ENCODE peak calls at places on chromosomes 6 and 20, in six cellular contexts. S is fibroblast of mammary gland, H is left ventricle myocardium inferior, X is psoas muscle, F is neuronal stem cell, C is heart left ventricle. G is an unnamed sample.

GRCh38 chr6:129701721-129702455 is 8.1 kb downstream of the ARHGAP18 start:
- DNase-seq in S (peak), H (no peak), X (no peak), F (no peak), C (no peak), G (no peak)

GRCh38 chr6:92710048-92710447 is 709.3 kb downstream of the EPHA7 start:
- DNase-seq in S (no peak), H (no peak), X (no peak), F (no peak), C (no peak), G (no peak)

GRCh38 chr20:41136695-41137411 is 490 bp upstream of the PLCG1 start:
- DNase-seq in S (peak), H (peak), X (peak), F (peak), C (peak), G (peak)

GRCh38 chr20:19934792-19935491 is 82.2 kb upstream of the NAA20 start:
- DNase-seq in S (no peak), H (peak), X (peak), F (no peak), C (peak), G (peak)

GRCh38 chr6:84118191-84118590 is 84.6 kb downstream of the MRAP2 start:
- DNase-seq in S (no peak), H (no peak), X (no peak), F (no peak), C (no peak), G (no peak)

GRCh38 chr6:125170376-125170775 is 16.8 kb downstream of the TPD52L1 start:
- DNase-seq in S (peak), H (no peak), X (no peak), F (no peak), C (no peak), G (no peak)

GRCh38 chr6:134114489-134114888 is 62.1 kb upstream of the SLC2A12 start:
- DNase-seq in S (no peak), H (no peak), X (no peak), F (no peak), C (no peak), G (no peak)

GRCh38 chr6:105326838-105327745 is 75.8 kb downstream of the PREP start:
- DNase-seq in S (peak), H (no peak), X (peak), F (no peak), C (no peak), G (no peak)

GRCh38 chr6:19538086-19538485 is 299.1 kb upstream of the ID4 start:
- DNase-seq in S (no peak), H (no peak), X (no peak), F (no peak), C (no peak), G (no peak)

GRCh38 chr6:112886415-112886814 is 539.3 kb downstream of the RFPL4B start:
- DNase-seq in S (no peak), H (no peak), X (no peak), F (no peak), C (no peak), G (no peak)

GRCh38 chr6:105259912-105260889 is 80.4 kb upstream of the POPDC3 start:
- DNase-seq in S (no peak), H (no peak), X (no peak), F (peak), C (no peak), G (no peak)

GRCh38 chr6:166565084-166565651 is 21.3 kb downstream of the RAMACL start:
- DNase-seq in S (peak), H (peak), X (peak), F (no peak), C (no peak), G (peak)

GRCh38 chr6:56699066-56699654 is 56.5 kb upstream of the DST start:
- DNase-seq in S (peak), H (no peak), X (no peak), F (no peak), C (no peak), G (no peak)

GRCh38 chr20:40617594-40617993 is 71.4 kb downstream of the MAFB start:
- DNase-seq in S (no peak), H (no peak), X (no peak), F (no peak), C (no peak), G (no peak)

GRCh38 chr20:62025832-62026563 is 39.7 kb downstream of the TAF4 start:
- DNase-seq in S (peak), H (no peak), X (peak), F (no peak), C (peak), G (no peak)

GRCh38 chr6:125784365-125784764 is 6.4 kb upstream of the NCOA7 start:
- DNase-seq in S (peak), H (no peak), X (no peak), F (no peak), C (no peak), G (no peak)

GRCh38 chr6:36674942-36675341 is 3.6 kb upstream of the CDKN1A start:
- DNase-seq in S (no peak), H (no peak), X (no peak), F (no peak), C (no peak), G (no peak)

GRCh38 chr20:13276945-13277582 is 56.0 kb downstream of the ISM1 start:
- DNase-seq in S (no peak), H (no peak), X (no peak), F (no peak), C (no peak), G (no peak)

GRCh38 chr6:161396539-161396938 is 122.7 kb upstream of the AGPAT4 start:
- DNase-seq in S (no peak), H (no peak), X (no peak), F (no peak), C (no peak), G (no peak)

GRCh38 chr20:50388733-50389436 is 121.3 kb upstream of the PTPN1 start:
- DNase-seq in S (no peak), H (no peak), X (no peak), F (no peak), C (no peak), G (no peak)

GRCh38 chr6:156719395-156719719 is 57.8 kb upstream of the ARID1B start:
- DNase-seq in S (no peak), H (no peak), X (no peak), F (no peak), C (no peak), G (no peak)
- H3K4me3 ChIP-seq in S (peak), H (peak), X (peak), F (no peak), C (peak), G (no peak)

GRCh38 chr20:59043698-59044097 is 1.1 kb upstream of the PRELID3B start:
- DNase-seq in S (peak), H (no peak), X (no peak), F (no peak), C (no peak), G (no peak)

GRCh38 chr20:59042151-59042795 is at the start of gene PRELID3B:
- DNase-seq in S (peak), H (peak), X (no peak), F (no peak), C (no peak), G (no peak)

GRCh38 chr20:59044796-59045195 is 2.2 kb upstream of the PRELID3B start:
- DNase-seq in S (no peak), H (no peak), X (no peak), F (no peak), C (no peak), G (no peak)

GRCh38 chr20:59042796-59043621 is 423 bp upstream of the PRELID3B start:
- DNase-seq in S (peak), H (peak), X (peak), F (peak), C (peak), G (peak)

DNA sequence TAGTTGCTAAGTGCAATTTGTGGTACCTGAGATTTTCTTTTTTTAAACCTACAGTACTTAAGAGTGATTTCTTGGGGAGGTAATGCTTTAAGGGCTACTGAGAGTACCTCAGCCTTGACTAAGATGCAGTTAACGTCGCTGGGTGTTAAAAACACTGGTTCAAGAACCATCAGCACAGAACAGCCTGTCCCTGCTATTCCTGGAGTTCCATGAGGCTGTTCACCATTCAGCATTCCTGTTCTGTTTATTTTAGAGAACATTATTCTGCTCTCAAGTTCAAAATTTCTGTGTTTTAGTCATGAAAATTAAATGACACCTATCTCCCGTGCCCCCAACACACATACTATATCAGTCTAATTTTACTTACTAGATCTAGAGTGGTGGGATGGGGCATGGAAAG is 1.7 kb upstream of the PRELID3B start:
- DNase-seq in S (no peak), H (no peak), X (no peak), F (no peak), C (no peak), G (no peak)
- H3K4me3 ChIP-seq in S (no peak), H (no peak), X (no peak), F (no peak), C (no peak), G (no peak)

GRCh38 chr20:1499528-1500420 is 8.6 kb upstream of the SIRPB2 start:
- DNase-seq in S (no peak), H (no peak), X (no peak), F (no peak), C (no peak), G (no peak)
- H3K4me3 ChIP-seq in S (no peak), H (no peak), X (no peak), F (no peak), C (no peak), G (no peak)

DNA sequence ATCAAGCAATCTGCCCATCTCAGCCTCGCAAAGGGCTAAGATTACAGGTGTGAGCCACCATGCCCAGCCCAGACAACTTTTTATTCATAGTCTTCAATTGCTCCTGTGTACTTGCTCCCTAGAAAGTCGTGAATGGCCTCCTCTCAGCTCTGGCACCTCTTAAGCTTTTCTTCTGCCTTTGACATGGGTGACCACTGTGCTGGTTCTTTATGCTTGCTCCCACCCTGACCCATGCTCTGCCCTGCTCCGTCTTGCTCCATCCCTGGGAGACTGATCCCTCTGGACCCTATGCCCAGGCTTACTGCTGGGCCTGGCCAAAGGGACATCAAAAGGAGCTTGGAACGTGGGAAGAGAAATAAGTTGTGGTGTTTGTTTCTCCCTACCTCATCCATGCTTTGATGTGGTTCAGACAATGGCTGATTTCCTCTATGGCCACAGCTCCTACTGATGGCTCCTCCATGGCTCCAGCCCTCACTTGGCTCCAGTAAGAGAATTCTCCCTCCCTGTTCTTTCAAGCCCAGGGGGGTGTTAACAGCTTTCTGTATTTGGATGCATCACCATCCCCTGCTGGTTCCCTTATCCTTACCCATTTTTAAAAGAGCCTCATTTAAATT is 7.7 kb upstream of the TREM2 start:
- DNase-seq in S (no peak), H (no peak), X (no peak), F (no peak), C (no peak), G (peak)
- H3K4me3 ChIP-seq in S (no peak), H (no peak), X (no peak), F (no peak), C (no peak), G (no peak)

GRCh38 chr6:4997862-4998261 is 6.0 kb downstream of the RPP40 start:
- DNase-seq in S (no peak), H (no peak), X (no peak), F (no peak), C (no peak), G (no peak)
- H3K4me3 ChIP-seq in S (no peak), H (no peak), X (no peak), F (no peak), C (no peak), G (no peak)

DNA sequence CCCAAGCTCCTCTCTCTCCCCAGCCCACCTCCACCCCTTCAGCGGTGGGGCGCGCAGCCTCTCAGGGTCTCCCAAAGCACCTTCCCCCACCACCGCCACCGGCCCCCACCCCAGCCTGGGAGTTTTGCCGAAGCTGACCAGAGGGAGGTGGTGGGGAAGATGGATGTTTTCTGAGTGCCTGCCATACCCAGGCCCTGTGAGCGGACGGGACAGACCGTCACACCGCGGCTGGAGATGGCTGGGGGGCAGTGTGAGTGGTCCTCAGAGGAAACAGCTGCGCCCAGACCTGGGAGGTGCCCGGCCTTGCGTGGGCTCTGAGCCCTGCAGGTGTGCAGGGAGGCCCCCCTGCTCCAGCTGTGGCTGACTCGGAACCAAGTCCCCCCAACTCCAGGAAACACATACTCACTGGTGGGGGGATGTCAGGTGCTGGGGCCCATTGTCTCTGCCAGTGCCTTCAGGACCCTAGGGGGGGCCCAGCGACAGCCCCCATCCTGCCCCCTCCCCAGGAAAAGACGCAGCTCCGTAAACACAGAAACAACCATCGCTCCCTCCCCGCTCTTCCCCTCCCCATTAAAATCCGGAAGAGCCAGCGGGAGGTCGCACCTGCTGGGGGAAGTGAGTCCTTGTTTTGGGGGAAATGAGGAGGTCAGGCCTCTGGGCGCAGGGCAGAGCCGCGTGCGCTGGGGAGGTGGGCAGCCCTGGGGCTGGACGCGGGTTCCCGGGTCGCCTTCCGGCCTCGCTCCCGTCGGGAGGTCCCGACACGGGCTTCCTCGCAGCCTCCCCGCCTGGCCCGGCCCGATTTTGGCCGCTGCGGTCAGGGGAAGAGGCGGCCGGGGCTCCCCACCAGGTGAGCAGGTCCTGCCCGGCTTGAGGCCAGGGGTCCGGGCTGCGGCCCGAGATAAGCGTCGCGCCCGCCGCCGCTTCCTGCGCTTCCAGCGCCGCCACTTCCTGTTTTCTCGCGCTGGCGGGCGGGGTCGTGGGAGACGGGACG is 6.1 kb downstream of the C20orf204 start:
- DNase-seq in S (no peak), H (no peak), X (no peak), F (no peak), C (no peak), G (no peak)
- H3K4me3 ChIP-seq in S (peak), H (peak), X (peak), F (peak), C (peak), G (peak)

GRCh38 chr6:27754408-27754782 is 157.8 kb downstream of the OR2B2 start:
- DNase-seq in S (no peak), H (no peak), X (no peak), F (no peak), C (no peak), G (no peak)
- H3K4me3 ChIP-seq in S (peak), H (peak), X (peak), F (peak), C (no peak), G (peak)

DNA sequence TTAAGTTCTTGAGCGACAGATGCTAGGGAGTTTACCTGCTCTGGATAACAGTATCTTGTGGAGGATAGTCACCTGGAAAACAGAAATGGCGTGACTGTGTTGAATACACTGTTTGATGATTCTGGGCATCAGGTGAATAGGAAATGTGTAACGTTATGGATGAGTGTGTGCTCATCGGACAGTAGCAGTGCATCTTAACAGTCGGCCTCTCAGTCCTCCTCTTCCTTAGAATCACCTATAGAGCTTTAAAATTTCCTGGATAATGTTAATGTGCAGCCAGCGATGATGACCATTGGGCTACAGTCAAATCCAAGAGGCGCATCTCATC is 217.7 kb downstream of the OR2B2 start:
- DNase-seq in S (no peak), H (no peak), X (no peak), F (no peak), C (no peak), G (no peak)
- H3K4me3 ChIP-seq in S (no peak), H (no peak), X (no peak), F (peak), C (no peak), G (peak)

G was measured in right atrium auricular region.